ENCODE peak calls at places on chromosomes 11 and 22, in seven cellular contexts. C is activated CD4-positive, CD25-positive, alpha-beta regulatory T cell; U is neural crest cell; Q is amygdala; X is activated naive CD8-positive, alpha-beta T cell treated with anti-CD3 and anti-CD28 coated beads, Interleukin-2, amount 50 U/mL, for 16 hours; V is stimulated activated CD8-positive, alpha-beta memory T cell treated with anti-CD3 and anti-CD28 coated beads, Interleukin-4, amount 100 ng/mL, for 1 hour; J is GM23338. S is an unnamed sample.

GRCh38 chr11:86484164-86484794 is 109.6 kb downstream of the CCDC81 start:
- DNase-seq in C (no peak), U (no peak), Q (no peak), X (no peak), V (no peak), J (no peak), S (no peak)

GRCh38 chr11:19460718-19461405 is 220.1 kb upstream of the E2F8 start:
- DNase-seq in C (no peak), U (no peak), Q (no peak), X (no peak), V (no peak), J (no peak), S (no peak)

GRCh38 chr11:45436966-45437365 is 150.8 kb upstream of the SYT13 start:
- DNase-seq in C (no peak), U (no peak), Q (no peak), X (no peak), V (no peak), J (no peak), S (no peak)

GRCh38 chr11:130023204-130023603 is 20.6 kb upstream of the PRDM10 start:
- DNase-seq in C (no peak), U (no peak), Q (no peak), X (no peak), V (no peak), J (no peak), S (no peak)

GRCh38 chr22:49480896-49481650 is 346.6 kb downstream of the BRD1 start:
- DNase-seq in C (no peak), U (no peak), Q (no peak), X (no peak), V (no peak), J (no peak), S (no peak)

GRCh38 chr11:134997652-134998320 is 585.7 kb upstream of the B3GAT1 start:
- DNase-seq in C (no peak), U (no peak), Q (no peak), X (no peak), V (no peak), J (no peak), S (no peak)

GRCh38 chr11:110447897-110448522 is 18.3 kb downstream of the FDX1 start:
- DNase-seq in C (no peak), U (no peak), Q (no peak), X (no peak), V (no peak), J (peak; percentile 47), S (no peak)

GRCh38 chr11:22635689-22636088 is 10.1 kb upstream of the FANCF start:
- DNase-seq in C (no peak), U (no peak), Q (no peak), X (no peak), V (no peak), J (peak; percentile 21), S (no peak)

GRCh38 chr11:61170566-61170965 is 9.3 kb upstream of the VPS37C start:
- DNase-seq in C (no peak), U (no peak), Q (no peak), X (no peak), V (no peak), J (no peak), S (no peak)

GRCh38 chr22:38012604-38013072 is 28.3 kb upstream of the SOX10 start:
- DNase-seq in C (no peak), U (no peak), Q (no peak), X (no peak), V (no peak), J (no peak), S (no peak)

GRCh38 chr11:61627831-61628753 is 47.2 kb upstream of the SYT7 start:
- DNase-seq in C (peak; percentile 8), U (peak; percentile 59), Q (no peak), X (no peak), V (no peak), J (peak; percentile 88), S (peak; percentile 64)

GRCh38 chr11:118306556-118306955 is 2.0 kb downstream of the CD3E start:
- DNase-seq in C (no peak), U (no peak), Q (no peak), X (no peak), V (no peak), J (no peak), S (no peak)

GRCh38 chr11:64833198-64833502 is 11.3 kb downstream of the CDC42BPG start:
- DNase-seq in C (no peak), U (no peak), Q (no peak), X (no peak), V (no peak), J (no peak), S (no peak)

GRCh38 chr22:50694766-50695420 is 22.3 kb downstream of the SHANK3 start:
- DNase-seq in C (no peak), U (no peak), Q (no peak), X (no peak), V (no peak), J (no peak), S (no peak)

GRCh38 chr22:42957544-42957943 is 57.4 kb downstream of the PACSIN2 start:
- DNase-seq in C (no peak), U (no peak), Q (no peak), X (no peak), V (no peak), J (no peak), S (no peak)

GRCh38 chr11:74322667-74323066 is 11.2 kb upstream of the P4HA3 start:
- DNase-seq in C (no peak), U (no peak), Q (no peak), X (no peak), V (no peak), J (no peak), S (no peak)

GRCh38 chr22:24230911-24231656 is 13.8 kb downstream of the GGT5 start:
- DNase-seq in C (peak; percentile 52), U (peak; percentile 52), Q (no peak), X (peak; percentile 38), V (peak; percentile 30), J (peak; percentile 88), S (peak; percentile 36)

GRCh38 chr11:103587951-103588788 is 448.3 kb upstream of the DDI1 start:
- DNase-seq in C (no peak), U (no peak), Q (no peak), X (no peak), V (no peak), J (no peak), S (no peak)

GRCh38 chr22:19910180-19910744 is 31.3 kb upstream of the COMT start:
- DNase-seq in C (no peak), U (no peak), Q (no peak), X (no peak), V (no peak), J (no peak), S (no peak)

GRCh38 chr22:42928969-42929837 is 72.1 kb upstream of the ARFGAP3 start:
- DNase-seq in C (no peak), U (no peak), Q (no peak), X (no peak), V (no peak), J (no peak), S (peak; percentile 51)

GRCh38 chr11:47716692-47717091 is 1.5 kb upstream of the AGBL2 start:
- DNase-seq in C (no peak), U (no peak), Q (no peak), X (no peak), V (no peak), J (no peak), S (no peak)

GRCh38 chr11:96781082-96781481 is 391.3 kb downstream of the JRKL start:
- DNase-seq in C (no peak), U (no peak), Q (no peak), X (no peak), V (no peak), J (no peak), S (no peak)

GRCh38 chr22:30411780-30412179 is 13.8 kb upstream of the MTFP1 start:
- DNase-seq in C (no peak), U (no peak), Q (no peak), X (no peak), V (no peak), J (no peak), S (no peak)

GRCh38 chr22:19176732-19177131 is 1.8 kb downstream of the SLC25A1 start:
- DNase-seq in C (no peak), U (no peak), Q (no peak), X (no peak), V (no peak), J (no peak), S (no peak)

GRCh38 chr11:12727556-12728070 is 53.4 kb downstream of the TEAD1 start:
- DNase-seq in C (no peak), U (no peak), Q (no peak), X (no peak), V (no peak), J (no peak), S (no peak)

GRCh38 chr11:39569784-39570183 is 1889.7 kb downstream of the LRRC4C start:
- DNase-seq in C (no peak), U (no peak), Q (no peak), X (no peak), V (no peak), J (no peak), S (no peak)